ENCODE peak calls at places on chromosomes 1 and 21, in nine cellular contexts. M is MCF 10A, J is osteocyte, P is IMR-90, Q is body of pancreas, W is upper lobe of right lung, V is glutamatergic neuron, A is uterus, K is WTC11. C is an unnamed sample.

GRCh38 chr1:32818804-32819541 is 1.5 kb downstream of the S100PBP start:
- DNase-seq in M (no peak), J (no peak), P (no peak), Q (no peak), W (no peak), V (no peak), A (no peak), K (no peak), C (no peak)

GRCh38 chr1:15755643-15756040 is 3.0 kb upstream of the FBLIM1 start:
- DNase-seq in M (no peak), J (no peak), P (no peak), Q (no peak), W (no peak), V (no peak), A (no peak), K (no peak), C (no peak)

GRCh38 chr1:180530501-180530900 is 28.1 kb upstream of the ACBD6 start:
- DNase-seq in M (peak), J (no peak), P (peak), Q (peak), W (no peak), V (no peak), A (no peak), K (no peak), C (no peak)

GRCh38 chr1:165871311-165872067 is 44.1 kb downstream of the UCK2 start:
- DNase-seq in M (peak), J (no peak), P (peak), Q (peak), W (peak), V (peak), A (no peak), K (peak), C (no peak)

GRCh38 chr21:34029724-34030528 is 43.5 kb upstream of the MRPS6 start:
- DNase-seq in M (peak), J (no peak), P (peak), Q (peak), W (no peak), V (peak), A (peak), K (peak), C (no peak)

GRCh38 chr1:173062156-173062938 is 11.6 kb upstream of the TNFSF18 start:
- DNase-seq in M (peak), J (no peak), P (peak), Q (no peak), W (no peak), V (no peak), A (no peak), K (no peak), C (no peak)

GRCh38 chr1:115680730-115681111 is 39.0 kb downstream of the VANGL1 start:
- DNase-seq in M (no peak), J (no peak), P (no peak), Q (no peak), W (no peak), V (no peak), A (no peak), K (no peak), C (no peak)

GRCh38 chr1:201429771-201430501 is 8.4 kb upstream of the TNNI1 start:
- DNase-seq in M (no peak), J (no peak), P (no peak), Q (no peak), W (no peak), V (no peak), A (no peak), K (no peak), C (no peak)

GRCh38 chr1:73623946-73624345 is 574.0 kb downstream of the LRRIQ3 start:
- DNase-seq in M (no peak), J (no peak), P (no peak), Q (no peak), W (no peak), V (no peak), A (no peak), K (no peak), C (no peak)

GRCh38 chr1:50548243-50548642 is 125.0 kb upstream of the DMRTA2 start:
- DNase-seq in M (no peak), J (no peak), P (no peak), Q (no peak), W (no peak), V (no peak), A (no peak), K (no peak), C (no peak)

GRCh38 chr21:24895885-24896734 is 711.2 kb downstream of the MRPL39 start:
- DNase-seq in M (peak), J (no peak), P (peak), Q (peak), W (no peak), V (no peak), A (no peak), K (peak), C (no peak)

GRCh38 chr21:36829116-36829515 is 130.2 kb downstream of the SIM2 start:
- DNase-seq in M (no peak), J (no peak), P (no peak), Q (no peak), W (no peak), V (no peak), A (no peak), K (no peak), C (no peak)

GRCh38 chr1:51636765-51637522 is 20.1 kb downstream of the OSBPL9 start:
- DNase-seq in M (peak), J (no peak), P (peak), Q (no peak), W (no peak), V (no peak), A (peak), K (no peak), C (no peak)

GRCh38 chr1:178155478-178156255 is 61.8 kb downstream of the RASAL2 start:
- DNase-seq in M (no peak), J (no peak), P (no peak), Q (no peak), W (no peak), V (no peak), A (no peak), K (no peak), C (no peak)

GRCh38 chr1:15390667-15391066 is 19.0 kb upstream of the EFHD2 start:
- DNase-seq in M (no peak), J (no peak), P (no peak), Q (no peak), W (no peak), V (no peak), A (no peak), K (no peak), C (no peak)

GRCh38 chr1:89043940-89044339 is 21.1 kb downstream of the GBP1 start:
- DNase-seq in M (no peak), J (no peak), P (no peak), Q (no peak), W (no peak), V (no peak), A (no peak), K (no peak), C (no peak)

GRCh38 chr1:22643381-22643780 is at the start of gene C1QC:
- DNase-seq in M (no peak), J (no peak), P (no peak), Q (no peak), W (peak), V (no peak), A (no peak), K (no peak), C (no peak)

GRCh38 chr1:69861641-69862040 is 293.9 kb downstream of the LRRC7 start:
- DNase-seq in M (no peak), J (no peak), P (no peak), Q (no peak), W (no peak), V (no peak), A (no peak), K (no peak), C (no peak)

GRCh38 chr1:97137862-97138514 is 416.4 kb downstream of the PTBP2 start:
- DNase-seq in M (peak), J (no peak), P (peak), Q (peak), W (no peak), V (peak), A (no peak), K (no peak), C (no peak)

GRCh38 chr1:43796111-43796581 is 88.8 kb downstream of the ST3GAL3 start:
- DNase-seq in M (peak), J (no peak), P (peak), Q (no peak), W (no peak), V (no peak), A (no peak), K (no peak), C (no peak)

GRCh38 chr1:228306275-228307217 is 98.7 kb downstream of the OBSCN start:
- DNase-seq in M (no peak), J (peak), P (no peak), Q (no peak), W (peak), V (no peak), A (no peak), K (no peak), C (no peak)

GRCh38 chr21:20902511-20902910 is 95.7 kb upstream of the NCAM2 start:
- DNase-seq in M (peak), J (no peak), P (no peak), Q (no peak), W (no peak), V (no peak), A (no peak), K (no peak), C (no peak)

GRCh38 chr1:49016030-49016991 is 239.6 kb upstream of the BEND5 start:
- DNase-seq in M (no peak), J (no peak), P (no peak), Q (no peak), W (no peak), V (peak), A (no peak), K (peak), C (no peak)

GRCh38 chr1:200306954-200307754 is 102.7 kb downstream of the ZNF281 start:
- DNase-seq in M (peak), J (no peak), P (peak), Q (peak), W (no peak), V (no peak), A (no peak), K (no peak), C (peak)

GRCh38 chr1:68795956-68796355 is 299.1 kb upstream of the DEPDC1 start:
- DNase-seq in M (no peak), J (no peak), P (no peak), Q (no peak), W (no peak), V (no peak), A (no peak), K (no peak), C (no peak)

GRCh38 chr1:225498539-225499135 is 70.8 kb upstream of the LBR start:
- DNase-seq in M (no peak), J (no peak), P (peak), Q (no peak), W (no peak), V (no peak), A (no peak), K (no peak), C (no peak)

GRCh38 chr1:11337536-11338350 is 64.7 kb downstream of the UBIAD1 start:
- DNase-seq in M (peak), J (no peak), P (no peak), Q (peak), W (peak), V (peak), A (peak), K (peak), C (no peak)

GRCh38 chr1:231679109-231679508 is 52.5 kb downstream of the DISC1 start:
- DNase-seq in M (no peak), J (no peak), P (no peak), Q (no peak), W (no peak), V (peak), A (no peak), K (no peak), C (no peak)

GRCh38 chr1:17191990-17192242 is 13.0 kb upstream of the PADI1 start:
- DNase-seq in M (no peak), J (peak), P (no peak), Q (no peak), W (no peak), V (no peak), A (no peak), K (no peak), C (no peak)

GRCh38 chr1:24984800-24985552 is 54.9 kb upstream of the RUNX3 start:
- DNase-seq in M (no peak), J (no peak), P (no peak), Q (no peak), W (no peak), V (peak), A (no peak), K (no peak), C (no peak)

GRCh38 chr1:245154429-245155185 is at the start of gene KIF26B:
- DNase-seq in M (peak), J (no peak), P (peak), Q (peak), W (peak), V (peak), A (no peak), K (peak), C (no peak)

DNA sequence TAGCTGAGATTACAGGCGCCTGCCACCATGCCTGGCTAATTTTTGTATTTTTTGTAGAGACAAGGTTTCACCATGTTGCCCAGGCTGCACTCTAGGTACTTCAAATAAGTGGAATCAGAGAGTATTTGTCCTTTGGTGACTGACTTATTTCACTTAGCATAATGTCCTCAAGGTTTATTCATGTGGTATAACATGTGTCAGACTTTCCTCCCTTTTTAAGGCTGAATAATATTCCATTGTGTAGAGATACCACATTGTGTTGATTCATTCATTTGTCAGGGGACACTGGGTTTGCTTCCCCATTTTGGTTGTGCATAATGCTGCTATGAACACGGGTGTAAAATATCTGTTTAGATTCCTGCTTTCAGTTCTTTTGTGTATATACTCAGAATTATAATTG is 34.9 kb downstream of the IL6R start:
- DNase-seq in M (no peak), J (no peak), P (no peak), Q (no peak), W (no peak), V (no peak), A (no peak), K (no peak), C (no peak)
- TF ChIP-seq CTCF in M (no peak), J (no peak), P (no peak), Q (no peak), W (no peak), V (no peak), A (no peak), K (no peak), C (no peak)

DNA sequence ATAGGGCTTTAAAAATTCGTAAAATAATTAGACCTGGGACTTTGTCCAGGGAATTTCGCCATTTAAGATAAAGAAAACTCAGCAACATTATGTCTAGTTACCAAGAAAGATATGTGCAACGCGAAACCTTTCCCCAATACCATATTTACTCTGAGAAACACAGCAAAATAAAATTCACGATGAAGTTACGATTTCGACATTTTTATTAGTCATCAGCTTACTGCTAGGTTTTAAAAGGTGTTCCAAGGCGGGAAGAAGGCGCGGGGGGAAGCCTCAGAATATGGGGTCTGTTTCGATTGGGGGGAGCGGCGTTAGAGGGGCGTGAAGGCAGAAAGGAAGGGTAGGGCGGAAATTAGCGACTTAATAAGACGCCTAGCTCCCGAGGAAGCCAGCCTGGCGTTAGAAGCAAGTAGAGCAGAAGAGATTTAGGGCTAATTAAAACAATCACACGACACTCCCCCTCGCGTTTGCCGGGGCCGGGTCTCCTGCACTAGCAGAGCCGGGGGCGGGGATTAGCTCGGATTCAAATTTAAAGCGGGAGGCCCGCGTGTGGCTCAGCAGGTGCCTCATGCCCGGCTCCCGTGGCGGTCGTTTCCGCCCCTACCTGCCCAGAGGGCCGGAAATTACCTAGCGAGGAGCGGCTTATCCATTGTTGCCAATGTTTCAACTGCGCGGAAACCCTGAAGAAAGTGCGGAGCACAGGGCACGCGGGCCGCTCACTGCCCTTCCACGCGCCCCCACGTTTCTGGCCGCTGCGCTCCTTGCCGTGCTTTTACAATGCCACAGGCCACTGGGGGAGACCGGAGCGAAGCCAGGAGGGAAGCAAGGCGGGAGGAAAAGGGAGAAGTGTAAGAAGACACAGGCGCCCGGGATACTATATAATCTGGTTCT is 795 bp upstream of the POU2F1 start:
- DNase-seq in M (peak), J (peak), P (peak), Q (peak), W (peak), V (peak), A (peak), K (peak), C (no peak)
- TF ChIP-seq CTCF in M (no peak), J (peak), P (no peak), Q (peak), W (no peak), V (no peak), A (no peak), K (no peak), C (peak)

DNA sequence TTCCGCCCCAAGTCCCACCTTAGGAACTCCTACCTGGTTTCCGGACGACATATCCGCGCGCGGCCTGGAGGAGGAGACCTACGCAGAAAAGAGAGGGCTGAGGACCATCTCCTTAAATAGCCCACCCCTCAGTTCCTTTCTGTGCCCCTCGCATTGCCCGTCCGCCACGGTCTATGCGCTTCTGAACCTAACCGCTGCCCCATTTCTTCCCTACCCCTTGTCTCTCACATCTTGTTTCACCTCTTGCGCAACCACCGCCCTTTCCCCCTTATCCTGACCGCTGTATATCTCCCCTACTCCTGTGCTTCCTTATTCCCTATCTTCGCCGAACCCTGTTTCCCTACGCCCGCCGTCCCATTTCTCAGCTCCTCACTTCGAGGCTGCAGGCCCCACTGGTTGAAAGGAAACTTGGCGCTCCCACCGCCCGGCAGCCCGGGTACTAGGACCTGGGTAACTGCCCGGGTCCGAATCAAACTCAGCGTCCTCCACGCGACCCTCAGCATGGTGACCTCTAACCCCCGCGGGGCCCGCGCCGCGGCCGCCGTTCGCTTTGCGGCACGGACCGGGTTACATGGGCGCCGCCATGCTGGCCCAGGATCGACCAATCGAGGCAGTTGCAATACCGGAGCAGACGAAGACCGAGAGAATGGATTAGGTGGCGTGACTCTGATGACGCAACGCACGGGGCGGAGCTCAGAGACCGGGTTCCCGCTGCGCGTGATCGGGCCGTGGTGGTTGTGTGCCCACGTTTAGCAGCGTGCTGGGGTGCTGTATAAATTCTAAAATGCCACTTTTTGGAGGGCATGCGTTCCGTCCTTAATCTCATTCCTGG is at the start of gene MRPS15:
- DNase-seq in M (peak), J (peak), P (peak), Q (peak), W (peak), V (peak), A (peak), K (peak), C (peak)
- TF ChIP-seq CTCF in M (no peak), J (no peak), P (no peak), Q (no peak), W (no peak), V (no peak), A (no peak), K (no peak), C (no peak)

GRCh38 chr1:214316597-214316996 is 35.6 kb downstream of the SMYD2 start:
- DNase-seq in M (peak), J (no peak), P (peak), Q (peak), W (no peak), V (no peak), A (no peak), K (peak), C (no peak)
- TF ChIP-seq CTCF in M (no peak), J (no peak), P (no peak), Q (no peak), W (no peak), V (no peak), A (no peak), K (no peak), C (no peak)

DNA sequence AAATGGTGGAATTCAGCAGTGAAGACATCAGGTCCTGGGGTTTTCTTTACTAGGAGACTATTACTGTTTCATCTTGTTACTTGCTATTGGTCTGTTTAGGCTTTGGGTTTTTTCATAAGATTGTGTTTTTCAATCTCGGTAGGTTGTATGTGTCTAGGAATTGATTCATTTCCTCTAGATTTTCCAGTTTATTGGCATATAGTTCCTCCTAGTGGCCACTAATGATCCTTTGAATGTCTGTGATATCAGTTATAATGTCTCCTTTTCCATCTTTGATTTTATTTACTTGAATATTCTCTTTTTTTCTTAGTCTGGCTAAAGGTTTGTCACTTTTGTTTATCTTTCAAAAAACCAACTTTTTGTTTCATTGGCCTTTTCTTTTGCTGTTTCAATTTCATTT is 233.0 kb downstream of the RWDD3 start:
- DNase-seq in M (no peak), J (no peak), P (no peak), Q (no peak), W (no peak), V (no peak), A (no peak), K (no peak), C (no peak)
- TF ChIP-seq CTCF in M (no peak), J (no peak), P (peak), Q (no peak), W (no peak), V (no peak), A (no peak), K (no peak), C (peak)

GRCh38 chr1:179293340-179294327 is at the start of gene SOAT1:
- DNase-seq in M (peak), J (peak), P (peak), Q (peak), W (peak), V (peak), A (peak), K (peak), C (peak)
- TF ChIP-seq CTCF in M (peak), J (no peak), P (peak), Q (peak), W (peak), V (no peak), A (no peak), K (no peak), C (peak)

DNA sequence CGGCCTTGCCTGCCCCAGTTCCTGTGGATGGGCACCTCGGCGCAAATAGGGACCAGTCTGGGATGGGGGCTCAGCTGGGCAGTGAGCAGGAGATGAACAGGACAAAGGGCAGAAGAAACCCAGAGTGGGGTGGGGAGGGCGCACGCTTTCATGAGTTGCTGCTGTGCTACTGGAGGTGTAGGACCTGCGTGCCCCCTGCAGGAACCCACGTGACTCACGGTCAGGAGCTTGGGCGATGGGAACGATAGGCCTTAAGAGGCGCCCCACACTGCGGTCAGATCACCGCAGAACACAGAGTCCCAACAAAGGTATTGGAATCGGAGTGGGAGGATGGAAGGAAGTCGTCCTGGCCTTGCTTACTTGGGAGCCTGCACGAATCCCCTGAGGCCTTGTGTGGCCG is 17.2 kb downstream of the PRDM15 start:
- DNase-seq in M (no peak), J (no peak), P (no peak), Q (no peak), W (peak), V (no peak), A (no peak), K (no peak), C (no peak)
- TF ChIP-seq CTCF in M (no peak), J (no peak), P (no peak), Q (no peak), W (no peak), V (no peak), A (no peak), K (no peak), C (no peak)